ENCODE peak calls at places on chromosome 20, in five cellular contexts. Y, K, I, J and V are unnamed samples.

GRCh38 chr20:16864069-16864468 is 115.9 kb downstream of the OTOR start:
- DNase-seq in Y (peak; percentile 22), K (no peak), I (no peak), J (no peak), V (no peak)

GRCh38 chr20:46523108-46523507 is 9.7 kb upstream of the ZNF334 start:
- DNase-seq in Y (no peak), K (no peak), I (no peak), J (no peak), V (no peak)

GRCh38 chr20:34332262-34332920 is 29.2 kb upstream of the AHCY start:
- DNase-seq in Y (no peak), K (no peak), I (no peak), J (no peak), V (no peak)

GRCh38 chr20:17730069-17730468 is 30.3 kb downstream of the BANF2 start:
- DNase-seq in Y (no peak), K (no peak), I (no peak), J (no peak), V (no peak)

GRCh38 chr20:34514897-34515483 is 1.2 kb upstream of the DYNLRB1 start:
- DNase-seq in Y (peak; percentile 13), K (no peak), I (no peak), J (no peak), V (no peak)

GRCh38 chr20:19628570-19629134 is 129.4 kb upstream of the RIN2 start:
- DNase-seq in Y (peak; percentile 88), K (no peak), I (peak; percentile 62), J (peak; percentile 74), V (no peak)

GRCh38 chr20:50980071-50980681 is 21.6 kb downstream of the MOCS3 start:
- DNase-seq in Y (peak; percentile 87), K (no peak), I (no peak), J (peak; percentile 95), V (no peak)

GRCh38 chr20:58888521-58889333 is 36.2 kb downstream of the GNAS start:
- DNase-seq in Y (no peak), K (peak; percentile 85), I (peak; percentile 87), J (peak; percentile 83), V (peak; percentile 90)

GRCh38 chr20:58149412-58150091 is 78.9 kb downstream of the ANKRD60 start:
- DNase-seq in Y (no peak), K (no peak), I (no peak), J (no peak), V (no peak)

GRCh38 chr20:38603286-38603685 is 1.7 kb downstream of the ARHGAP40 start:
- DNase-seq in Y (no peak), K (no peak), I (no peak), J (no peak), V (no peak)

GRCh38 chr20:45946149-45946970 is 11.9 kb downstream of the PCIF1 start:
- DNase-seq in Y (no peak), K (no peak), I (no peak), J (peak; percentile 77), V (peak; percentile 69)

GRCh38 chr20:32796383-32797159 is 23.2 kb upstream of the MAPRE1 start:
- DNase-seq in Y (no peak), K (no peak), I (no peak), J (no peak), V (no peak)

GRCh38 chr20:38548356-38549083 is 32.5 kb upstream of the ADIG start:
- DNase-seq in Y (no peak), K (no peak), I (no peak), J (no peak), V (no peak)

GRCh38 chr20:33466303-33466646 is 22.7 kb upstream of the SNTA1 start:
- DNase-seq in Y (no peak), K (no peak), I (no peak), J (no peak), V (no peak)

GRCh38 chr20:63735859-63736718 is at the start of gene LIME1:
- DNase-seq in Y (no peak), K (no peak), I (peak; percentile 28), J (no peak), V (no peak)

GRCh38 chr20:24703284-24703610 is 233.8 kb downstream of the SYNDIG1 start:
- DNase-seq in Y (no peak), K (no peak), I (no peak), J (no peak), V (no peak)

GRCh38 chr20:34091637-34092200 is 20.3 kb downstream of the EIF2S2 start:
- DNase-seq in Y (no peak), K (no peak), I (no peak), J (no peak), V (no peak)

GRCh38 chr20:50308513-50309279 is 118.1 kb downstream of the CEBPB start:
- DNase-seq in Y (peak; percentile 89), K (peak; percentile 91), I (peak; percentile 94), J (peak; percentile 99), V (peak; percentile 96)

GRCh38 chr20:8094845-8095244 is 37.2 kb upstream of the PLCB1 start:
- DNase-seq in Y (no peak), K (no peak), I (no peak), J (peak; percentile 85), V (no peak)

GRCh38 chr20:19806806-19807691 is 49.0 kb downstream of the RIN2 start:
- DNase-seq in Y (no peak), K (no peak), I (peak; percentile 47), J (peak; percentile 72), V (no peak)